ENCODE peak calls at places on chromosome 3, in seven cellular contexts. Q is MM.1S, H is endothelial cell of umbilical vein, K is GM12878, L is DND-41, J is fibroblast of lung, D is BE2C. I is an unnamed sample.

GRCh38 chr3:115912372-115912771 is 289.1 kb downstream of the GAP43 start:
- DNase-seq in K (no peak), J (peak; percentile 65), D (no peak), Q (no peak), L (no peak), H (no peak), I (no peak)

GRCh38 chr3:130649061-130649654 is 97.5 kb downstream of the PIK3R4 start:
- DNase-seq in D (no peak), H (no peak), L (no peak), Q (no peak), J (no peak), K (no peak), I (no peak)

GRCh38 chr3:111324645-111325044 is 217.4 kb upstream of the CD96 start:
- DNase-seq in D (no peak), H (no peak), L (peak; percentile 51), Q (no peak), K (no peak), J (no peak), I (no peak)

GRCh38 chr3:132874701-132875100 is 152.5 kb upstream of the NPHP3 start:
- DNase-seq in H (no peak), Q (no peak), D (no peak), K (no peak), J (no peak), L (no peak), I (no peak)

GRCh38 chr3:44235604-44236484 is 5.8 kb upstream of the TOPAZ1 start:
- DNase-seq in Q (peak; percentile 80), D (peak; percentile 35), L (peak; percentile 63), J (peak; percentile 87), H (peak; percentile 96), K (peak; percentile 11), I (peak; percentile 87)

GRCh38 chr3:58573638-58574037 is 3.6 kb downstream of the FAM107A start:
- DNase-seq in Q (no peak), J (peak; percentile 49), L (no peak), H (no peak), D (no peak), K (no peak), I (no peak)

GRCh38 chr3:48503406-48504050 is 446 bp downstream of the SHISA5 start:
- DNase-seq in L (no peak), J (peak; percentile 37), Q (no peak), H (peak; percentile 46), D (peak; percentile 26), K (no peak), I (peak; percentile 59)

GRCh38 chr3:54891540-54891897 is 36.3 kb downstream of the LRTM1 start:
- DNase-seq in K (no peak), D (peak; percentile 58), L (no peak), J (peak; percentile 95), Q (no peak), H (no peak), I (peak; percentile 95)

GRCh38 chr3:194205675-194206133 is 69.8 kb downstream of the HES1 start:
- DNase-seq in H (peak; percentile 80), L (peak; percentile 82), Q (no peak), J (no peak), D (peak; percentile 71), K (no peak), I (no peak)

GRCh38 chr3:136396916-136397315 is 146.8 kb downstream of the PCCB start:
- DNase-seq in D (no peak), J (peak; percentile 29), L (no peak), H (peak; percentile 28), Q (no peak), K (no peak), I (no peak)

GRCh38 chr3:173000553-173000952 is 140.5 kb downstream of the SPATA16 start:
- DNase-seq in Q (no peak), K (no peak), J (no peak), L (no peak), D (no peak), H (no peak), I (no peak)

GRCh38 chr3:161950318-161950717 is 453.7 kb downstream of the OTOL1 start:
- DNase-seq in H (no peak), L (peak; percentile 58), Q (no peak), D (no peak), J (no peak), K (no peak), I (no peak)

GRCh38 chr3:125051715-125052581 is 3.8 kb downstream of the HEG1 start:
- DNase-seq in L (peak; percentile 82), Q (no peak), H (peak; percentile 88), K (peak; percentile 56), D (no peak), J (peak; percentile 71), I (peak; percentile 79)

GRCh38 chr3:143119974-143120715 is 574 bp downstream of the CHST2 start:
- DNase-seq in H (peak; percentile 19), D (peak; percentile 55), Q (no peak), L (peak; percentile 76), K (no peak), J (peak; percentile 20), I (peak; percentile 64)

GRCh38 chr3:50617096-50617791 is at the start of gene MAPKAPK3:
- DNase-seq in H (peak; percentile 27), K (no peak), D (no peak), J (no peak), L (peak; percentile 62), Q (peak; percentile 15), I (peak; percentile 27)

GRCh38 chr3:50617911-50618481 is 1.0 kb downstream of the MAPKAPK3 start:
- DNase-seq in H (no peak), L (peak; percentile 76), Q (no peak), D (no peak), K (no peak), J (no peak), I (no peak)

GRCh38 chr3:50620846-50621245 is 3.9 kb downstream of the MAPKAPK3 start:
- DNase-seq in Q (no peak), D (no peak), H (no peak), L (no peak), K (no peak), J (no peak), I (no peak)

GRCh38 chr3:50622881-50623280 is 5.9 kb downstream of the MAPKAPK3 start:
- DNase-seq in H (no peak), D (no peak), Q (no peak), L (no peak), K (no peak), J (no peak), I (no peak)

GRCh38 chr3:50620420-50620819 is 3.5 kb downstream of the MAPKAPK3 start:
- DNase-seq in K (no peak), D (no peak), H (no peak), J (no peak), Q (no peak), L (peak; percentile 48), I (no peak)
- TF ChIP-seq CTCF in K (no peak), D (no peak), H (no peak), J (no peak), Q (no peak), L (no peak), I (no peak)

GRCh38 chr3:129013491-129013891 is 12.4 kb downstream of the EFCC1 start:
- DNase-seq in L (no peak), D (no peak), H (no peak), J (no peak), Q (peak; percentile 17), K (no peak), I (no peak)
- H3K4me1 ChIP-seq in L (peaks cover 23% of the 10 kb centered on the region), D (peaks cover 5% of the 10 kb centered on the region), H (peaks cover 33% of the 10 kb centered on the region), J (no peaks in the 10 kb centered on the region), Q (peaks cover 8% of the 10 kb centered on the region), K (peaks cover 19% of the 10 kb centered on the region), I (peaks cover 8% of the 10 kb centered on the region)

GRCh38 chr3:119322523-119323400 is 28.6 kb downstream of the ARHGAP31 start:
- DNase-seq in K (peak; percentile 73), L (peak; percentile 87), Q (peak; percentile 96), H (peak; percentile 90), D (peak; percentile 89), J (peak; percentile 79), I (peak; percentile 92)
- TF ChIP-seq CTCF in K (no peak), L (no peak), Q (peak; percentile 16), H (peak; percentile 11), D (peak; percentile 5), J (no peak), I (peak; percentile 17)

DNA sequence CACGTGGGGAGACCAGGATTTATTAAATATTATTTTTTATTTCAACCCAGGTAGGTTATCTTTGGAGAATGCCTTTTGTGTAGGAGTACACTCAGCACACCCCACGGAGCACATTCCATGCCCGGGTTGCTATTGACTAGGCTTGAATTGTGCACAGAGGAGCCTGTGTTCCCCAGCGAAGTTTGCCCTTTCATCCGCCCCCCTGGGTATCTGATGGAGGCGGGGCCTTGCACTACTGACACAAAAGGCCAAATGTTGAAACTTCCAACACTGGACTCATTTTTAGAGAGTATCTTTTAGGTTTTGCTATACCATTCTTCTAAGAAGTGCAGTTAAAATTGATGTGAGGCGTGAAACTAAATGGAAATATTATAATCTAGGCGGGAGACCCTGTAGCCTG is 39.3 kb upstream of the PPP4R2 start:
- DNase-seq in Q (no peak), K (no peak), H (no peak), L (no peak), D (no peak), J (no peak), I (no peak)
- H3K4me1 ChIP-seq in Q (no peaks in the 10 kb centered on the region), K (no peaks in the 10 kb centered on the region), H (no peaks in the 10 kb centered on the region), L (no peaks in the 10 kb centered on the region), D (no peaks in the 10 kb centered on the region), J (no peaks in the 10 kb centered on the region), I (peaks cover 22% of the 10 kb centered on the region)

DNA sequence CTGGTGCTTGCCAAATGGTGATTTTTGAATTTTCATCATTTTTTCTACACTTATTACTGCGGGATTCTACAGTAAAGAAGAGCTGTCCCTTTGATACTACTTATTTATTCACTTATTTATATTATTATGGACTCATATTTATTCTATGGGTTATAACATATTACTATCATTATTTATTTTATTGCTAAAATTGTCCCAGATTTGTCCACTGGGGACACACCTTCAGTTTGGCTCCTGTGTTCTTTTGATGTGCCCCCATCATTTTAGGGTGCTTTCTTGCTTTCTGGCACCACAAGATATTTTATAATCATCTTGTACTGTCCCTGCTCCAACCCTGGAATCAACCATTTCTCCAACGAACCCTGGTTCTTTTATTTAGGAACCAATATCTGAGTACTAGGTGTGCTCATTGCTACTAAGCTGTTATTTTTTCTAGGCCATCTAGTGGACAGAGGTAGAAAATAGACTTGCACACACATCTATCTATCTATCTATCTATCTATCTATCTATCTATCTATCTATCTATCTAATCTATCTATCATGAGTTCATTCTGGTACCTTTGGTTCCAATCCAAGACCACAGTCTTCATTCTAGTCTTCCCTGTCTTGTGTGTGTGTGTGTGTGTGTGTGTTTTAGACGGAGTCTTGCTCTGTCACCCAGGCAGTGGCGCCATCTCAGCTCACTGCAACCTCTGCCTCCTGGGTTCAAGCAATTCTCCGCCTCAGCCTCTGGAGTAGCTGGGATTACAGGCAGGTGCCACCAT is 16.0 kb downstream of the SLC22A14 start:
- DNase-seq in Q (peak; percentile 23), J (peak; percentile 33), K (peak; percentile 5), L (no peak), H (peak; percentile 33), D (no peak), I (peak; percentile 5)
- TF ChIP-seq CTCF in Q (peak; percentile 48), J (peak; percentile 48), K (peak; percentile 23), L (peak; percentile 33), H (peak; percentile 36), D (peak; percentile 0), I (peak; percentile 21)